ENCODE peak calls at places on chromosomes 13 and 19, in five cellular contexts. R, N, U, S and Y are unnamed samples. For H3K36me3 and H3K4me1, the result is how much of the 10 kb centered on the place peaks cover.

GRCh38 chr13:113630804-113631203 is 27.2 kb downstream of the ATP4B start:
- DNase-seq in U (peak), R (no peak), S (peak), N (peak), Y (peak)

GRCh38 chr19:32627714-32628253 is 46.8 kb downstream of the PDCD5 start:
- DNase-seq in N (no peak), U (no peak), R (no peak), S (no peak), Y (no peak)

GRCh38 chr19:53102186-53102585 is 1.0 kb downstream of the ZNF160 start:
- DNase-seq in U (no peak), R (peak), S (no peak), N (no peak), Y (no peak)

GRCh38 chr13:89966524-89966923 is 1381.0 kb upstream of the MIR17HG start:
- DNase-seq in R (no peak), S (no peak), N (no peak), U (no peak), Y (no peak)

GRCh38 chr19:6413291-6413690 is 11.3 kb downstream of the KHSRP start:
- DNase-seq in S (no peak), U (no peak), R (no peak), N (no peak), Y (no peak)

GRCh38 chr13:107203146-107203847 is 635.4 kb upstream of the ARGLU1 start:
- DNase-seq in R (no peak), S (no peak), N (no peak), U (no peak), Y (no peak)

GRCh38 chr13:27965740-27966640 is 3.1 kb downstream of the CDX2 start:
- DNase-seq in S (no peak), N (no peak), U (no peak), R (no peak), Y (no peak)

GRCh38 chr19:8512991-8513686 is 828 bp downstream of the ZNF414 start:
- DNase-seq in U (no peak), R (no peak), S (no peak), N (peak), Y (no peak)

GRCh38 chr13:20714563-20715339 is 11.3 kb downstream of the IL17D start:
- DNase-seq in U (peak), N (no peak), R (peak), S (no peak), Y (no peak)

GRCh38 chr13:42894765-42895181 is 97.3 kb downstream of the EPSTI1 start:
- DNase-seq in S (no peak), U (no peak), R (peak), N (no peak), Y (no peak)

GRCh38 chr19:51394045-51394836 is 3.9 kb upstream of the C19orf84 start:
- DNase-seq in R (peak), N (peak), S (peak), U (peak), Y (peak)

GRCh38 chr19:1790054-1790762 is 21.9 kb downstream of the ATP8B3 start:
- DNase-seq in N (no peak), S (no peak), U (no peak), R (no peak), Y (no peak)

GRCh38 chr19:29062486-29063435 is 150.2 kb downstream of the UQCRFS1 start:
- DNase-seq in R (no peak), N (no peak), U (no peak), S (peak), Y (no peak)

GRCh38 chr13:88526186-88526852 is 855.1 kb downstream of the SLITRK5 start:
- DNase-seq in U (no peak), S (no peak), R (no peak), N (no peak), Y (no peak)

GRCh38 chr13:84126671-84127171 is 244.4 kb upstream of the SLITRK1 start:
- DNase-seq in S (peak), R (no peak), U (no peak), N (no peak), Y (no peak)

GRCh38 chr19:29771708-29772415 is 39.9 kb upstream of the CCNE1 start:
- DNase-seq in S (no peak), R (peak), U (peak), N (peak), Y (no peak)

GRCh38 chr13:27830010-27830409 is 37.7 kb downstream of the GSX1 start:
- DNase-seq in U (peak), S (peak), N (peak), R (peak), Y (peak)

GRCh38 chr13:23707674-23708073 is 137.5 kb downstream of the TNFRSF19 start:
- DNase-seq in R (no peak), S (no peak), N (no peak), U (no peak), Y (no peak)

GRCh38 chr13:78785764-78786163 is 126.8 kb upstream of the OBI1 start:
- DNase-seq in N (no peak), S (no peak), R (no peak), U (no peak), Y (no peak)

GRCh38 chr19:50896591-50897190 is 14.5 kb downstream of the KLK4 start:
- DNase-seq in S (no peak), U (no peak), N (no peak), R (peak), Y (no peak)

GRCh38 chr19:16384688-16385087 is 60.1 kb downstream of the KLF2 start:
- DNase-seq in S (peak), R (no peak), N (no peak), U (peak), Y (no peak)

GRCh38 chr13:48429886-48430285 is 17.0 kb upstream of the LPAR6 start:
- DNase-seq in N (no peak), S (no peak), R (no peak), U (no peak), Y (no peak)

GRCh38 chr13:31009166-31009565 is 76.7 kb downstream of the TEX26 start:
- DNase-seq in R (no peak), N (no peak), U (no peak), S (no peak), Y (no peak)

GRCh38 chr13:82165396-82166174 is 1716.7 kb downstream of the SLITRK1 start:
- DNase-seq in R (no peak), N (peak), U (no peak), S (peak), Y (no peak)

GRCh38 chr19:8316351-8317125 is 4.6 kb downstream of the NDUFA7 start:
- DNase-seq in N (no peak), U (no peak), S (peak), R (peak), Y (no peak)

GRCh38 chr13:73365240-73365639 is 306.4 kb downstream of the KLF5 start:
- DNase-seq in N (no peak), U (no peak), R (no peak), S (no peak), Y (no peak)

GRCh38 chr13:84745051-84745551 is 862.8 kb upstream of the SLITRK1 start:
- DNase-seq in S (no peak), U (no peak), N (no peak), R (no peak), Y (no peak)

GRCh38 chr13:29369060-29369743 is 226.3 kb downstream of the SLC7A1 start:
- DNase-seq in U (no peak), R (no peak), N (no peak), S (no peak), Y (no peak)

GRCh38 chr13:77859450-77859849 is 59.2 kb downstream of the EDNRB start:
- DNase-seq in N (no peak), U (peak), R (no peak), S (no peak), Y (no peak)

GRCh38 chr13:23467048-23467931 is 33.8 kb upstream of the SACS start:
- DNase-seq in U (no peak), N (no peak), S (no peak), R (no peak), Y (no peak)

GRCh38 chr19:4909897-4910593 is 744 bp downstream of the UHRF1 start:
- DNase-seq in S (peak), U (peak), R (peak), N (peak), Y (peak)

GRCh38 chr19:12867120-12868099 is 13.8 kb downstream of the DNASE2 start:
- DNase-seq in R (no peak), N (peak), S (peak), U (no peak), Y (peak)

GRCh38 chr13:39935155-39935554 is 279.7 kb downstream of the COG6 start:
- DNase-seq in N (no peak), S (no peak), R (no peak), U (no peak), Y (no peak)

GRCh38 chr13:104773775-104774174 is 1707.6 kb upstream of the SLC10A2 start:
- DNase-seq in R (no peak), N (no peak), S (no peak), U (no peak), Y (no peak)

GRCh38 chr19:44573183-44573582 is 40.2 kb upstream of the IGSF23 start:
- DNase-seq in N (no peak), U (no peak), R (no peak), S (no peak), Y (no peak)

GRCh38 chr19:55229145-55229788 is 704 bp upstream of the TMEM86B start:
- DNase-seq in N (no peak), U (no peak), R (no peak), S (no peak), Y (no peak)

GRCh38 chr19:55227241-55228014 is 1.1 kb downstream of the TMEM86B start:
- DNase-seq in S (no peak), R (no peak), U (no peak), N (no peak), Y (no peak)

GRCh38 chr19:55228403-55229031 is at the start of gene TMEM86B:
- DNase-seq in S (no peak), R (no peak), U (no peak), N (no peak), Y (no peak)

GRCh38 chr19:55226788-55227187 is 1.8 kb downstream of the TMEM86B start:
- DNase-seq in R (no peak), U (no peak), S (no peak), N (no peak), Y (no peak)

GRCh38 chr19:55228015-55228391 is 560 bp downstream of the TMEM86B start:
- DNase-seq in R (no peak), U (peak), S (no peak), N (no peak), Y (no peak)
- H3K27ac ChIP-seq in R (no peak), U (peak), S (no peak), N (no peak), Y (no peak)

DNA sequence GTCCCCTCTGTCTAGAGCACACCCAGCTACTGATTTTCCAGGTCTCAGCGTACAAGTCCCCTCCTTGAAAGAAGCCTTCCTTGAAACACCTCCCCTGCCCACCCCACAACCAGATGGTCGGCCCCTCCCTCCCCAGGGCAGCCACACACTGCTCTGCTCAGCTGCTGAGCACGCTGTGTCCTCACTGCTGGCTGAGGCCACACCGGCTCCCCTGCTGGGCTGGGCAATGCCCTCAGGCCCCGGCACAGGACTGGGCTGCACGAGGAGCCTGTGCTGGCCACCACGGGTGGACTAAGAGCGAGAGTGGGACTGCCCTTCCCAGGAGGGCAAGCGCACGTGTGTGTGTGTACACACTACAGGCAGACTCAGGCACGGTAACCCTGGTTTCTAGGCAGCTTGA is 11.8 kb upstream of the RSPH6A start:
- DNase-seq in N (no peak), U (no peak), R (no peak), S (no peak), Y (no peak)
- H3K36me3 ChIP-seq in N (under half), U (half or more), R (under half), S (under half), Y (half or more)

GRCh38 chr13:100517135-100517534 is 71.5 kb downstream of the GGACT start:
- DNase-seq in R (no peak), U (no peak), S (peak), N (no peak), Y (no peak)
- H3K4me1 ChIP-seq in R (under half), U (under half), S (under half), N (under half), Y (under half)

GRCh38 chr19:37353968-37354367 is 16.9 kb upstream of the ZNF527 start:
- DNase-seq in S (no peak), N (no peak), R (no peak), U (no peak), Y (no peak)

DNA sequence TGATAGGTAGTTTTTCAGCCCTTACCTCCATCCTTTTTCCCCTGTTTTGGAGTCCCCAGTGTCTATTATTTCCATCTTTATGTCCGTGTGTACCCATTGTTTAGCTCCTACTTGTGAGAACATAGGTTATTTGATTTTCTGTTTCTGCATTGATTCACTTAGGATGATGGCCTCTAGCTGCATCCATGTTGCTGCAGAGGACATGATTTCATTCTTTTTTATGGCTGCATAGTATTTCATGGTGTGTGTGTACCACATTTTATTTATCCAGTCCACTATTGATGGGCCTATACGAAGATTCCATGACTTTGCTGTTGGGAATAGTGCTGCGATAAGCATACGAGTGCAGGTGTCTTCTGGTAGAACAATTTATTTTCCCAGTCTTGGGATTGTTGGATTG is 15.0 kb upstream of the ZNF527 start:
- DNase-seq in S (no peak), R (no peak), U (no peak), N (no peak), Y (no peak)
- H3K27ac ChIP-seq in S (no peak), R (no peak), U (no peak), N (no peak), Y (no peak)

DNA sequence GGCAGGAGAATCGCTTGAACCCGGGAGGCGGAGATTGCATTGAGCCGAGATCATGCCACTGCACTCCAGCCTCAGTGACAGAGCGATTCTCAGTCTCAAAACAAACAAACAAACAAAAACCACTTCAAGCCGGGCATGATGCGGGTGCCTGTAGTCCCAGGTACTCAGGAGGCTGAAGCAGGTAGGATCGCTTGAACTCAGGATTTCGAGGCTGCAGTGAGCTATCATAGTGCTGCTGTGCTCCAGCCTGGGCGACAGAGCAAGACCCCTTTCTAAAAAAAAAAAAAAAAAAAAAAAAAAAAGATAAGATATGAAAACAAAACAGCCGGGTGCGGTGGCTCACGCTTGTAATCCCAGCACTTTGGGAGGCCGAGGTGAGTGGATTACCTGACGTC is 12.9 kb downstream of the PPP1R14A start:
- DNase-seq in S (no peak), U (no peak), R (no peak), N (no peak), Y (no peak)
- H3K36me3 ChIP-seq in S (under half), U (under half), R (under half), N (under half), Y (under half)